ENCODE peak calls at places on chromosomes 6 and 20, in seven cellular contexts. W is stomach; G is right lobe of liver; D is CD8-positive, alpha-beta memory T cell; M is substantia nigra; P is A549; B is psoas muscle. S is an unnamed sample.

GRCh38 chr6:41033776-41034175 is 5.2 kb downstream of the UNC5CL start:
- DNase-seq in W (no peak), G (no peak), D (no peak), M (no peak), P (no peak), B (no peak), S (no peak)

GRCh38 chr6:21751608-21752007 is 158.1 kb downstream of the SOX4 start:
- DNase-seq in W (no peak), G (no peak), D (no peak), M (no peak), P (no peak), B (no peak), S (no peak)

GRCh38 chr20:7742479-7742878 is 197.8 kb downstream of the HAO1 start:
- DNase-seq in W (peak), G (peak), D (no peak), M (no peak), P (no peak), B (no peak), S (no peak)

GRCh38 chr20:56630086-56630493 is 984 bp downstream of the TFAP2C start:
- DNase-seq in W (peak), G (no peak), D (no peak), M (no peak), P (peak), B (no peak), S (peak)

GRCh38 chr20:4091332-4092135 is 76.2 kb upstream of the RNF24 start:
- DNase-seq in W (peak), G (peak), D (peak), M (no peak), P (peak), B (peak), S (peak)

GRCh38 chr6:121816361-121816760 is 380.9 kb downstream of the GJA1 start:
- DNase-seq in W (no peak), G (no peak), D (no peak), M (no peak), P (no peak), B (no peak), S (no peak)

GRCh38 chr6:160139420-160139851 is 17.8 kb downstream of the SLC22A1 start:
- DNase-seq in W (no peak), G (peak), D (no peak), M (no peak), P (peak), B (no peak), S (no peak)

GRCh38 chr6:62175195-62175594 is 110.8 kb downstream of the KHDRBS2 start:
- DNase-seq in W (no peak), G (no peak), D (no peak), M (no peak), P (no peak), B (no peak), S (no peak)

GRCh38 chr6:143505111-143505510 is 6.4 kb downstream of the FUCA2 start:
- DNase-seq in W (no peak), G (no peak), D (no peak), M (no peak), P (no peak), B (no peak), S (no peak)

GRCh38 chr6:73565767-73566485 is 45.1 kb upstream of the EEF1A1 start:
- DNase-seq in W (no peak), G (no peak), D (no peak), M (no peak), P (no peak), B (no peak), S (no peak)

GRCh38 chr6:83509416-83509815 is 2.9 kb upstream of the PRSS35 start:
- DNase-seq in W (no peak), G (no peak), D (no peak), M (no peak), P (no peak), B (no peak), S (no peak)

GRCh38 chr6:116019428-116019827 is 41.3 kb downstream of the FRK start:
- DNase-seq in W (no peak), G (no peak), D (no peak), M (no peak), P (no peak), B (no peak), S (no peak)

GRCh38 chr6:18392346-18392877 is 5.3 kb downstream of the RNF144B start:
- DNase-seq in W (no peak), G (no peak), D (no peak), M (no peak), P (no peak), B (no peak), S (no peak)

GRCh38 chr6:49430866-49431265 is 32.2 kb downstream of the MMUT start:
- DNase-seq in W (no peak), G (no peak), D (no peak), M (no peak), P (no peak), B (no peak), S (no peak)

GRCh38 chr6:112956696-112957525 is 609.8 kb downstream of the RFPL4B start:
- DNase-seq in W (no peak), G (no peak), D (no peak), M (no peak), P (no peak), B (no peak), S (no peak)

GRCh38 chr6:2687456-2687855 is 63.3 kb downstream of the MYLK4 start:
- DNase-seq in W (no peak), G (no peak), D (no peak), M (no peak), P (no peak), B (no peak), S (no peak)

GRCh38 chr20:3690413-3690812 is 8.6 kb upstream of the ADAM33 start:
- DNase-seq in W (no peak), G (no peak), D (no peak), M (no peak), P (no peak), B (no peak), S (no peak)

GRCh38 chr20:53186630-53187029 is 214.5 kb downstream of the TSHZ2 start:
- DNase-seq in W (no peak), G (no peak), D (no peak), M (no peak), P (no peak), B (no peak), S (no peak)

GRCh38 chr6:127938701-127939100 is 37.8 kb upstream of the THEMIS start:
- DNase-seq in W (no peak), G (no peak), D (no peak), M (no peak), P (no peak), B (no peak), S (no peak)

DNA sequence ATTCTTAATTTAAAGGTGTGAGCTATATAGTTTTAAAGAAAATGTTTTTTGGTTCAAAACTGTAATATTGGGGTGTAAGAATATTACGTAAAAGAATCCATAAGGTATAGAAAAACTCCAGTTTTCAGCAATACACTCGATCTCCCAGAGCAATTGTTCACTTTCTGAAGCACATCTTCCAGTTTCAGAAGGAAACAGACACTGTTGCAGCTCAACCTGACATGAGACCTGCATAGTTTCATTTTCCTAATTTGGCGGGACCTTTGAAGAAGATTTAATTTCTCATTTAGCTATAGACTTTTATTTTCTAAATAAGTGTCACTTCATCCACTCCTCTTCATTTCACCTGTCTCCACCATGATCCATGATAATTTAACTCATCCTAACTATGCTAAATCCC is 281.5 kb downstream of the HTR1B start:
- DNase-seq in W (no peak), G (no peak), D (no peak), M (no peak), P (no peak), B (no peak), S (no peak)
- H3K27ac ChIP-seq in W (no peak), G (no peak), D (no peak), M (no peak), P (no peak), B (no peak), S (no peak)

DNA sequence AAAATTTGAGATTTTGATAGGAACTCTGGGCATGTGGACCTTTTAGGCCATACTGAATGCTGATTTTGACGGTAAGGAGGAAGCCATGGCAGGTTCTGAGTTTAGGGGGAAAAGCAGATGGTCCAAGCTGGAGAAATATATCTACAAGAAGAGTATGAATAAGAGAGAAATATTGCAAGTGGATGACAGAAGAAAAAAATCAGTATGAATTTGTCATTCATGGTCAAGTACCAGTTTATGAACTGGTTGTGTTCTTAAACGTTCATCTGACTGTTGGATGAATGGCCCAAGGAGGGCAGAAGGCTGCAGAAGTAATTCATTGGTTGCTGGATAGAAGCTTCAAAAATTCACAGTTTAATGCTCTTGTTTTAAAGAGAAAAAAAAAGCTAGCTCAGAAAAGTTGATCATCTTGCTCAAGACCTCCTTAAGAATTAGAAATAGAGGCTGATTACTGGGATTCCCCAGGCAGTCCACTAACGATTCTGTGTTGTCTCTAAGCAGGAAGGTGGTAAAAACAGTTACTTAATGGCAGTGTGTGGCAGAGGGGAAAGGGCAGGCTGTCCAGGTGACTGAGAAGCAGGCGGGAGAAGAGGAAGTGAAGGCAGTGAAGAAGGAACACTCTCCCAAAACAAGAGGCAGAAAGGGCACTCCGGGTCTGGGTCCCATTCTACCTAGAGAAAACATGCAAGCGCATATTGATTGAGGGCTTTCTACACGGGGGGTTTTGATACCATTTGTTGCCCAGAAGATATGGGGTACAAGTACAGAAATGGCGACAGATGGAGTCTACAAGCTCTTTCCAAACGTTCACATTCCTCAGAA is 2.0 kb upstream of the DUSP22 start:
- DNase-seq in W (no peak), G (no peak), D (no peak), M (no peak), P (no peak), B (no peak), S (no peak)
- H3K27ac ChIP-seq in W (peak), G (no peak), D (no peak), M (no peak), P (no peak), B (no peak), S (no peak)

DNA sequence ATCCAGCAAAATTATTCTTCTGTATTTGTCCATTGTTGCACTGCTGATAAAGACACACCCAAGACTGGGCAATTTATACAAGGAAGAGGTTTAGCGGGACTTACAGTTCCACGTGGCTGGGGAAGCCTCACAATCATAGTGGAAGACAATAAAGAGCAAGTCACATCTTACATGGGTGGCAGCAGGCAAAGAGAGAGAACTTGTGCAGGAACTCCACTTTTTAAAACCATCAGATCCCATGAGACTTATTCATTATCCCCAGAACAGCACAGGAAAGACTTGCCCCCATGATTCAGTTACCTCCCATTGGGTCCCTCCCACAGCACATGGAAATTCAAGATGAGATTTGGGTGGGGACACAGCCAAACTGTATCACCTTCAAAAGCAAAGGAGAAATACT is 286.5 kb upstream of the ECI2 start:
- DNase-seq in W (no peak), G (no peak), D (no peak), M (no peak), P (no peak), B (no peak), S (no peak)
- H3K27ac ChIP-seq in W (no peak), G (no peak), D (no peak), M (no peak), P (no peak), B (no peak), S (no peak)

GRCh38 chr20:50810842-50811241 is 16.0 kb downstream of the BCAS4 start:
- DNase-seq in W (no peak), G (no peak), D (no peak), M (no peak), P (no peak), B (no peak), S (no peak)
- H3K27ac ChIP-seq in W (no peak), G (no peak), D (no peak), M (no peak), P (no peak), B (no peak), S (no peak)

GRCh38 chr6:170049641-170050491 is 241.0 kb downstream of the DLL1 start:
- DNase-seq in W (peak), G (peak), D (no peak), M (no peak), P (no peak), B (peak), S (peak)
- H3K27ac ChIP-seq in W (peak), G (peak), D (no peak), M (no peak), P (no peak), B (peak), S (peak)

GRCh38 chr6:139768196-139768595 is 393.7 kb upstream of the CITED2 start:
- DNase-seq in W (no peak), G (no peak), D (no peak), M (no peak), P (no peak), B (no peak), S (no peak)

GRCh38 chr6:139763468-139764214 is 389.2 kb upstream of the CITED2 start:
- DNase-seq in W (no peak), G (no peak), D (no peak), M (no peak), P (no peak), B (no peak), S (no peak)

GRCh38 chr6:139764498-139764986 is 390.1 kb upstream of the CITED2 start:
- DNase-seq in W (no peak), G (no peak), D (no peak), M (no peak), P (peak), B (peak), S (no peak)

GRCh38 chr6:139766796-139767195 is 392.3 kb upstream of the CITED2 start:
- DNase-seq in W (no peak), G (no peak), D (no peak), M (no peak), P (no peak), B (no peak), S (no peak)

DNA sequence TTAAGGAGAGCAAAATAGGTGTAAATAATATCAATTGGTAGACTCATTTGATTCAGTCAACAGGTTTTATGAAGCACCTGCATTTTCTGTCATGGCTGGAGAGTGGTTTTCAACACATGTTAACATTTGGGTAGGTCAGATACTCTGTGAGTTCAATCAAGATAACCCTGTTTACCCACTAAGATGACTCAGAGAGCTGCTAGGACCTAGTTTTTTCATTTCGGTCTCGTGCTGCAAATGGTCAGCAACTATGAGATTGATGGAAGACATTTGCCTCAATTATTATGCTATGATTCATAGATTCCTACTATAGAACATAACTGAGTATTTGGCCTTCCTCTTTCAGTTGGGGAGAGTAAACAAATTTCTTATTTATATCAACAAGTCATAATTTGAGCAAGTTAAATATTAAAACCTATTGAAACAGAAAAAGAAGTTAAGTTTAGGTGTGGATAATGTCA is 391.4 kb upstream of the CITED2 start:
- DNase-seq in W (no peak), G (no peak), D (no peak), M (no peak), P (peak), B (no peak), S (no peak)
- H3K27ac ChIP-seq in W (peak), G (no peak), D (no peak), M (no peak), P (peak), B (peak), S (peak)

GRCh38 chr6:81752084-81752968 is at the start of gene TENT5A:
- DNase-seq in W (peak), G (peak), D (peak), M (peak), P (peak), B (peak), S (peak)

GRCh38 chr6:81754906-81755305 is 2.4 kb upstream of the TENT5A start:
- DNase-seq in W (no peak), G (no peak), D (no peak), M (no peak), P (no peak), B (no peak), S (no peak)

GRCh38 chr6:81753709-81754678 is 1.5 kb upstream of the TENT5A start:
- DNase-seq in W (peak), G (peak), D (peak), M (peak), P (peak), B (peak), S (peak)

GRCh38 chr6:81751388-81752083 is 945 bp downstream of the TENT5A start:
- DNase-seq in W (peak), G (peak), D (peak), M (no peak), P (peak), B (peak), S (peak)

DNA sequence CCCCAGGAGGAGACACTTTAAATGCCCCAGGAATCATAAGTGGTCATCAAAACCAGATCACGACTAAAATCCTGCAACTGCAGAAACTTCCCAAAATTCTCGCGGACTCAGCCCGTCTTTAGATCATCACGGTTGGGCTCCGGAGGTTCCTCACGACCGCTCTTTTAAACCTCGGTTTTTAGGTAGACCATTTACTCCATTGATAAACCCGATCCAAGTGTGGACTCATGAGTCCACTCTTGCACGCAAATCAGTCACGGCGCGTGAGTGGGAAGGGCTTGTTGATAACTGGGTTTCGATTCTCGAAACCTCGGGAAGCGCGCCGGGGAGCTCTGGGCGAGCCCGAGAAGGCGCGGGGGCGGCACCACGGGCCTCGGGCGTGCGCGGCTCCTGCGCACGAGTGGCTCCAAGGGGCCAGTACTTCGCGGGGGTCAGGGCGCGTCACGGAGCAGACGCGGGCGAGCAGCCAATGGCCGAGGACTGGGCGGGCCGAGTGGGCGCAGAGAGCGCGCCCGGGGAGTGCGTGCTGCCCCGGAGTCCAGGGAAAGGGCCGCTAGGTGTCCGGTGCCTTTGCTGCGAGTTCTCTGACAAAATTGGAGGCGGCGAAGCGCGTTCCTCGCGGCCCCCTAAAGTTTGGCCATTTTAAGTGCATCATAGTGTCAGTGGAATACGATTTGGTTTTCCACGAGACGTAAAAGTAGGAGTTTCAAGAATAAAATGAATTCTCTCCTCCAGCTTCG is 658 bp upstream of the TENT5A start:
- DNase-seq in W (peak), G (peak), D (peak), M (peak), P (peak), B (peak), S (peak)
- H3K27ac ChIP-seq in W (peak), G (peak), D (peak), M (peak), P (peak), B (peak), S (peak)

GRCh38 chr6:134060491-134061106 is 8.2 kb upstream of the SLC2A12 start:
- DNase-seq in W (no peak), G (no peak), D (no peak), M (no peak), P (no peak), B (no peak), S (no peak)
- H3K27ac ChIP-seq in W (no peak), G (no peak), D (no peak), M (no peak), P (peak), B (no peak), S (no peak)

GRCh38 chr6:10598084-10598960 is 77.2 kb downstream of the GCNT2 start:
- DNase-seq in W (no peak), G (no peak), D (no peak), M (no peak), P (no peak), B (no peak), S (no peak)
- H3K27ac ChIP-seq in W (no peak), G (no peak), D (no peak), M (no peak), P (no peak), B (no peak), S (no peak)

DNA sequence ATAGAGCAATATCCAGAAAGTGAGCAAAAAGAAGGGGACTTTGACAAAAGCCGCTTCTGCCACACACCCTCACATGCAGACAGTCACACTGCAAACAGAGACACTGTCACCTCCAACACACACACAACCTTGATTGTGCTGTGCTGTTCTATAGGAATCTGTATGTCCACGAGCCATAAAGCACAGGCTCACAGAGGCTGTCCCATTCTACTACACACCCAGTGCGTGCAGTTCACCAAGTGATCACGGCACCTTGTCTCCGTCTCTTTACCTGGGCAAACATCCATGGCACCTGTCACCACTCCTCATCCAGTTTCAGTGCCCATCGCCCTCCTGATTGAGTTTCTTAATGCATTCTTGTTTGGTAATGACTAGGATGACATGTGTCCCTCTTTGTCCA is 65.9 kb upstream of the STMND1 start:
- DNase-seq in W (no peak), G (no peak), D (no peak), M (no peak), P (no peak), B (no peak), S (no peak)
- H3K27ac ChIP-seq in W (no peak), G (no peak), D (no peak), M (no peak), P (no peak), B (no peak), S (no peak)

S was measured in left lung.